ENCODE peak calls at places on chromosome 19, in six cellular contexts. B is sigmoid colon, R is hippocampal formation, W is NCI-H82, S is AG08395, Z is HFFc6. D is an unnamed sample.

GRCh38 chr19:35462476-35462953 is 14.5 kb downstream of the FFAR2 start:
- DNase-seq in S (no peak), B (no peak), R (no peak), Z (peak), W (no peak), D (no peak)

GRCh38 chr19:902446-903226 is 9.4 kb downstream of the RNU6-9 start:
- DNase-seq in R (no peak), S (no peak), W (peak), B (no peak), Z (no peak), D (no peak)

GRCh38 chr19:7772752-7773291 is 9.8 kb downstream of the CLEC4M start:
- DNase-seq in R (no peak), W (peak), B (no peak), S (no peak), Z (no peak), D (no peak)

GRCh38 chr19:47582320-47582909 is 9.5 kb upstream of the ZNF541 start:
- DNase-seq in W (no peak), B (no peak), R (no peak), S (peak), Z (peak), D (no peak)

GRCh38 chr19:54013866-54014265 is 22.4 kb downstream of the CACNG6 start:
- DNase-seq in Z (no peak), B (no peak), S (no peak), W (no peak), R (no peak), D (no peak)

GRCh38 chr19:30252214-30252613 is 120.0 kb upstream of the ZNF536 start:
- DNase-seq in Z (no peak), R (no peak), B (no peak), S (no peak), W (no peak), D (no peak)

GRCh38 chr19:45474191-45474940 is 6.6 kb downstream of the FOSB start:
- DNase-seq in B (no peak), Z (no peak), R (no peak), W (no peak), S (no peak), D (no peak)

GRCh38 chr19:51418707-51419106 is 1.3 kb upstream of the SIGLEC10 start:
- DNase-seq in Z (no peak), R (no peak), S (no peak), B (no peak), W (no peak), D (no peak)

GRCh38 chr19:12983561-12984142 is 11.6 kb upstream of the NFIX start:
- DNase-seq in Z (peak), S (peak), B (peak), R (peak), W (peak), D (peak)

GRCh38 chr19:7326105-7326877 is 22.4 kb upstream of the ARHGEF18 start:
- DNase-seq in Z (no peak), W (peak), R (no peak), B (peak), S (no peak), D (peak)

GRCh38 chr19:54077334-54077733 is 3.8 kb downstream of the TARM1 start:
- DNase-seq in S (no peak), R (no peak), B (no peak), Z (no peak), W (no peak), D (no peak)

GRCh38 chr19:33868076-33868735 is 71.5 kb downstream of the KCTD15 start:
- DNase-seq in Z (no peak), W (no peak), R (no peak), S (no peak), B (no peak), D (peak)

GRCh38 chr19:29364224-29364726 is 151.3 kb upstream of the UQCRFS1 start:
- DNase-seq in S (peak), Z (no peak), R (no peak), W (no peak), B (no peak), D (no peak)

GRCh38 chr19:14400913-14401312 is 18.2 kb downstream of the DDX39A start:
- DNase-seq in Z (no peak), S (no peak), W (no peak), R (no peak), B (no peak), D (no peak)

GRCh38 chr19:10535613-10536012 is 8.1 kb upstream of the ATG4D start:
- DNase-seq in B (no peak), Z (no peak), W (no peak), R (no peak), S (no peak), D (no peak)

GRCh38 chr19:41616785-41617621 is 9.9 kb downstream of the CEACAM4 start:
- DNase-seq in B (no peak), W (no peak), S (peak), Z (no peak), R (no peak), D (no peak)